ENCODE peak calls at places on chromosomes 2 and 18, in six cellular contexts. M is right atrium auricular region, P is lung, R is sigmoid colon, X is uterus, D is tibial artery. V is an unnamed sample.

GRCh38 chr2:121197369-121198091 is 87.5 kb downstream of the TFCP2L1 start:
- DNase-seq in R (peak; percentile 72), X (peak; percentile 17), P (peak; percentile 89), D (peak; percentile 95), M (peak; percentile 93), V (no peak)

GRCh38 chr2:134466141-134466540 is 212.3 kb downstream of the MGAT5 start:
- DNase-seq in X (no peak), M (peak; percentile 47), R (no peak), P (no peak), D (no peak), V (peak; percentile 62)

GRCh38 chr2:99648906-99649606 is 159.2 kb upstream of the REV1 start:
- DNase-seq in R (no peak), D (no peak), X (peak; percentile 78), P (no peak), M (no peak), V (no peak)

GRCh38 chr2:211085056-211085680 is 528.8 kb downstream of the CPS1 start:
- DNase-seq in X (no peak), R (no peak), D (no peak), P (no peak), M (no peak), V (no peak)

GRCh38 chr2:215930505-215931233 is 82.7 kb downstream of the MREG start:
- DNase-seq in X (no peak), D (no peak), P (no peak), R (no peak), M (no peak), V (peak; percentile 43)

GRCh38 chr2:198930170-198930569 is 527.6 kb downstream of the SATB2 start:
- DNase-seq in M (no peak), X (no peak), P (no peak), R (no peak), D (no peak), V (peak; percentile 30)

GRCh38 chr2:38634684-38635083 is 31.2 kb upstream of the GALM start:
- DNase-seq in M (no peak), D (no peak), P (no peak), R (no peak), X (no peak), V (no peak)

GRCh38 chr18:45998244-45998643 is 31.1 kb upstream of the EPG5 start:
- DNase-seq in M (no peak), P (no peak), R (no peak), X (no peak), D (no peak), V (no peak)

GRCh38 chr2:191899442-191899841 is 52.6 kb upstream of the CAVIN2 start:
- DNase-seq in M (no peak), D (no peak), P (no peak), X (peak; percentile 47), R (no peak), V (no peak)

GRCh38 chr2:201257381-201257940 is 2.9 kb upstream of the CASP8 start:
- DNase-seq in D (peak; percentile 35), R (no peak), P (peak; percentile 54), M (no peak), X (no peak), V (peak; percentile 59)

GRCh38 chr18:524496-524895 is 24.0 kb upstream of the COLEC12 start:
- DNase-seq in X (peak; percentile 24), P (no peak), M (no peak), R (no peak), D (no peak), V (no peak)

GRCh38 chr2:174596994-174597346 is 634 bp downstream of the WIPF1 start:
- DNase-seq in M (no peak), X (no peak), P (no peak), D (no peak), R (no peak), V (no peak)

GRCh38 chr2:190545082-190545481 is 10.6 kb upstream of the NEMP2 start:
- DNase-seq in X (no peak), D (no peak), P (no peak), R (no peak), M (no peak), V (no peak)

GRCh38 chr18:28961669-28962228 is 784.8 kb upstream of the CDH2 start:
- DNase-seq in M (no peak), D (no peak), X (no peak), P (no peak), R (no peak), V (peak; percentile 29)

GRCh38 chr18:34741401-34741800 is 31.3 kb downstream of the DTNA start:
- DNase-seq in X (no peak), R (no peak), P (no peak), D (no peak), M (no peak), V (no peak)

GRCh38 chr2:187390891-187391290 is 57.2 kb downstream of the CALCRL start:
- DNase-seq in P (no peak), X (no peak), M (no peak), D (no peak), R (no peak), V (no peak)

GRCh38 chr2:237459741-237460174 is 27.3 kb upstream of the MLPH start:
- DNase-seq in R (no peak), M (no peak), X (no peak), D (no peak), P (no peak), V (no peak)

GRCh38 chr2:132632000-132632649 is 37.9 kb downstream of the LYPD1 start:
- DNase-seq in P (no peak), M (no peak), R (no peak), D (no peak), X (no peak), V (peak; percentile 61)

DNA sequence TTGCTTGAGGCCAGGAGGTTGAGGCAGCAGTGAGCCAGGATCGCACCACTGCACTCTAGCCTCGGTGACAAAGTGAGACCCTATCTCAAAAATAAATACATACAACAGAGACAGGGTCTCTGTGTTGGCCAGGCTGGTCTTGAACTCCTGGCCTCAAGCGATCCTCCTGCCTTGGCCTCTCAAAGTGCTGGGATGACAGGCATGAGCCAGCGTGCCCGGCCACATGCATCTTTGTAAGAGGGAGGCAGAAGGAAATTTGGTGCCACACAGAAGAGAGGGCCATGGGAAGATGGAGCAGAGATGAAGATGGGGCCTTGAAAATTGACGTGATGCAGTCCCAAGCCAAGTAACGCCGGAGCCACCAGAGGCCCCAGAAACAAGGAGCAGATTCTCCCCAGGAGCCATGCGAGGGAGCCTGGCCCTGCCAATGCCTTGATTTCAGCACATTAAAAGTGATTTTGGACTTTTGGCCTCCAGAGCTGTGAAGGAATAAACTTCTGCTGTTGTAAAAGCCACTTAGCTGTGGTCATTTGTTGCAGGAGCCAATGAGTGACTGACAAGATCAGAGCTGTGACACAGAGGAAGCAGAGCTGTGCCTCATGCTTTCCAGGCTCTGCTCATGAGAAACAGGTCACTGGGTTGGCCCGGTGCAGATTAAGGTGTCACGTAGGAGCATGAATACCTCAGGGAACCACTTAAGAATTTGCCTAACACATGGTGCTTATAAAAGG is 2.6 kb upstream of the SLC66A2 start:
- DNase-seq in D (no peak), P (peak; percentile 62), M (no peak), X (no peak), R (peak; percentile 26), V (no peak)
- H3K27me3 ChIP-seq in D (no peaks in the 10 kb centered on the region), P (no peaks in the 10 kb centered on the region), M (no peaks in the 10 kb centered on the region), X (no peaks in the 10 kb centered on the region), R (peaks cover 8% of the 10 kb centered on the region), V (no peaks in the 10 kb centered on the region)

GRCh38 chr2:136407952-136408318 is 290.0 kb upstream of the CXCR4 start:
- DNase-seq in D (no peak), M (no peak), P (no peak), R (no peak), X (no peak), V (no peak)
- TF ChIP-seq CTCF in D (no peak), M (no peak), P (no peak), R (no peak), X (no peak), V (no peak)

DNA sequence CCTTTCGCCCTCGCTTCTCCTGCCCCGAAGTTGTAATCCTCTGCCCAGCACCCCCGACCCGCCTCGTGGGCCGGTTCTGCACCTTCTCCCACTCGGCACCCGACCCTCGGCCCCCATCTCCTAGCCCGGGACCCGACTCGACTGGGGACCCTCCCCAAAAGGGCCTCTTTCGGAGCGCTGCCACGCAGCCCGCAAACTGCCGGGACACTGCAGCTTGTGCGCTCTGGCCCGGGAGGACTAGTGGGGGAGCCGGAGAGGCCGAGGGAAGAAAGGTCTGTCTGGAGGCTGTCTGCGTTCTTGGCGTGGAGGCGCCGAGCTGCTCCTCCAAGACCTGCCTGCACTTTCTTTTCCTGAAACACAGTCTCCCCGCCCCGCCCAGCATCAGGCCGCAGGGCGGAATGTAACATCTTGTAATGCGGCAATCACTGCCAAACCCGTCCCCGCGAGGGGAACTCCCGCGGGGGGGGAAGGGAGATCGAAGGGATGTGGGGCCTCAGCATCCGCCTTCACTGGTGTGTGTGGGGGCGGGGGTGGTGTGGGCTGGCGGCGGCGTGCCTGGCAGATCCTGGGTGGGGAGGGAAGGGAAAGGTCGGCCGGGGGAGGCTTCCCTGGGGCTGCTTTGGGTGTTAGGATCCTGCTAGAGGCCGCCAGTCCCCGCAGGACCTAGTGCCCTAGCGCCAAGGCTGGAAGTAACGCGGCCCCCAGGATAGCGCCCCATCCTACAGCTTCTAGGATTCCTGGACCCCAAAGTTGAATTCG is 7.4 kb downstream of the DLX2 start:
- DNase-seq in D (no peak), R (peak; percentile 77), P (no peak), X (no peak), M (no peak), V (peak; percentile 68)
- H3K4me1 ChIP-seq in D (no peaks in the 10 kb centered on the region), R (peaks cover 57% of the 10 kb centered on the region), P (peaks cover 24% of the 10 kb centered on the region), X (peaks cover 20% of the 10 kb centered on the region), M (no peaks in the 10 kb centered on the region), V (peaks cover 11% of the 10 kb centered on the region)

GRCh38 chr2:40415391-40415790 is 36.5 kb downstream of the SLC8A1 start:
- DNase-seq in D (no peak), M (no peak), X (no peak), P (no peak), R (no peak), V (no peak)
- H3K27me3 ChIP-seq in D (no peaks in the 10 kb centered on the region), M (no peaks in the 10 kb centered on the region), X (no peaks in the 10 kb centered on the region), P (no peaks in the 10 kb centered on the region), R (no peaks in the 10 kb centered on the region), V (no peaks in the 10 kb centered on the region)

GRCh38 chr2:193793914-193794313 is 1599.2 kb upstream of the TMEFF2 start:
- DNase-seq in M (no peak), P (no peak), D (no peak), R (no peak), X (no peak), V (no peak)
- TF ChIP-seq CTCF in M (no peak), P (no peak), D (no peak), R (no peak), X (no peak), V (no peak)

GRCh38 chr2:1609040-1609439 is 135.3 kb downstream of the PXDN start:
- DNase-seq in R (no peak), D (no peak), P (no peak), X (no peak), M (no peak), V (no peak)
- H3K4me1 ChIP-seq in R (peaks cover 10% of the 10 kb centered on the region), D (no peaks in the 10 kb centered on the region), P (peaks cover 7% of the 10 kb centered on the region), X (no peaks in the 10 kb centered on the region), M (no peaks in the 10 kb centered on the region), V (no peaks in the 10 kb centered on the region)